ENCODE peak calls at places on chromosomes 7 and 10, in eight cellular contexts. One of them, this sample, is unnamed.

GRCh38 chr7:107843184-107843583 is 40.2 kb upstream of the SLC26A3 start:
- DNase-seq in body of pancreas: no peak
- DNase-seq in CD4-positive, alpha-beta T cell: no peak
- DNase-seq in HS-27A: no peak
- DNase-seq in NCI-H510A treated with DMSO at 0.1 percent for 48 hours: no peak
- DNase-seq in NCI-H524: no peak
- DNase-seq in Peyer's patch: no peak
- DNase-seq in ovary: no peak
- DNase-seq in this sample: no peak

GRCh38 chr10:13922591-13922990 is 335.8 kb downstream of the PRPF18 start:
- DNase-seq in NCI-H524: no peak
- DNase-seq in ovary: no peak
- DNase-seq in HS-27A: no peak
- DNase-seq in body of pancreas: no peak
- DNase-seq in CD4-positive, alpha-beta T cell: no peak
- DNase-seq in Peyer's patch: no peak
- DNase-seq in NCI-H510A treated with DMSO at 0.1 percent for 48 hours: no peak
- DNase-seq in this sample: no peak

GRCh38 chr7:99229234-99229633 is 21.3 kb upstream of the KPNA7 start:
- DNase-seq in ovary: no peak
- DNase-seq in CD4-positive, alpha-beta T cell: no peak
- DNase-seq in NCI-H524: no peak
- DNase-seq in body of pancreas: no peak
- DNase-seq in HS-27A: no peak
- DNase-seq in Peyer's patch: no peak
- DNase-seq in NCI-H510A treated with DMSO at 0.1 percent for 48 hours: no peak
- DNase-seq in this sample: no peak

GRCh38 chr10:79084012-79084971 is 15.5 kb downstream of the ZMIZ1 start:
- DNase-seq in ovary: peak; percentile 97
- DNase-seq in body of pancreas: peak; percentile 97
- DNase-seq in NCI-H510A treated with DMSO at 0.1 percent for 48 hours: no peak
- DNase-seq in HS-27A: no peak
- DNase-seq in Peyer's patch: peak; percentile 91
- DNase-seq in CD4-positive, alpha-beta T cell: no peak
- DNase-seq in NCI-H524: no peak
- DNase-seq in this sample: peak; percentile 90

GRCh38 chr10:132487241-132488135 is 50.1 kb upstream of the INPP5A start:
- DNase-seq in NCI-H524: no peak
- DNase-seq in body of pancreas: no peak
- DNase-seq in NCI-H510A treated with DMSO at 0.1 percent for 48 hours: no peak
- DNase-seq in Peyer's patch: peak; percentile 55
- DNase-seq in ovary: peak; percentile 35
- DNase-seq in HS-27A: no peak
- DNase-seq in CD4-positive, alpha-beta T cell: no peak
- DNase-seq in this sample: no peak

GRCh38 chr10:14330390-14331071 is at the start of gene FRMD4A:
- DNase-seq in NCI-H524: no peak
- DNase-seq in CD4-positive, alpha-beta T cell: no peak
- DNase-seq in Peyer's patch: no peak
- DNase-seq in NCI-H510A treated with DMSO at 0.1 percent for 48 hours: no peak
- DNase-seq in HS-27A: no peak
- DNase-seq in body of pancreas: no peak
- DNase-seq in ovary: peak; percentile 40
- DNase-seq in this sample: no peak

GRCh38 chr10:29266641-29267040 is 22.2 kb upstream of the LYZL1 start:
- DNase-seq in Peyer's patch: no peak
- DNase-seq in CD4-positive, alpha-beta T cell: no peak
- DNase-seq in NCI-H510A treated with DMSO at 0.1 percent for 48 hours: no peak
- DNase-seq in body of pancreas: no peak
- DNase-seq in HS-27A: no peak
- DNase-seq in NCI-H524: no peak
- DNase-seq in ovary: no peak
- DNase-seq in this sample: peak; percentile 45

GRCh38 chr7:76997381-76998262 is 34.5 kb downstream of the SPDYE17 start:
- DNase-seq in NCI-H524: no peak
- DNase-seq in HS-27A: no peak
- DNase-seq in body of pancreas: no peak
- DNase-seq in NCI-H510A treated with DMSO at 0.1 percent for 48 hours: no peak
- DNase-seq in Peyer's patch: no peak
- DNase-seq in CD4-positive, alpha-beta T cell: no peak
- DNase-seq in ovary: no peak
- DNase-seq in this sample: no peak

GRCh38 chr10:58143944-58144343 is 123.8 kb downstream of the IPMK start:
- DNase-seq in NCI-H524: no peak
- DNase-seq in Peyer's patch: no peak
- DNase-seq in body of pancreas: no peak
- DNase-seq in HS-27A: no peak
- DNase-seq in NCI-H510A treated with DMSO at 0.1 percent for 48 hours: no peak
- DNase-seq in CD4-positive, alpha-beta T cell: no peak
- DNase-seq in ovary: no peak
- DNase-seq in this sample: no peak

GRCh38 chr7:22319424-22320403 is 37.2 kb downstream of the RAPGEF5 start:
- DNase-seq in HS-27A: no peak
- DNase-seq in NCI-H524: peak; percentile 81
- DNase-seq in CD4-positive, alpha-beta T cell: no peak
- DNase-seq in ovary: no peak
- DNase-seq in NCI-H510A treated with DMSO at 0.1 percent for 48 hours: peak; percentile 85
- DNase-seq in Peyer's patch: no peak
- DNase-seq in body of pancreas: no peak
- DNase-seq in this sample: no peak

GRCh38 chr7:22255834-22256233 is 101.1 kb downstream of the RAPGEF5 start:
- DNase-seq in NCI-H510A treated with DMSO at 0.1 percent for 48 hours: peak; percentile 50
- DNase-seq in CD4-positive, alpha-beta T cell: no peak
- DNase-seq in HS-27A: no peak
- DNase-seq in body of pancreas: peak; percentile 85
- DNase-seq in NCI-H524: peak; percentile 12
- DNase-seq in Peyer's patch: no peak
- DNase-seq in ovary: no peak
- DNase-seq in this sample: no peak

GRCh38 chr7:146961617-146962016 is 845.0 kb downstream of the CNTNAP2 start:
- DNase-seq in NCI-H510A treated with DMSO at 0.1 percent for 48 hours: no peak
- DNase-seq in body of pancreas: no peak
- DNase-seq in NCI-H524: no peak
- DNase-seq in Peyer's patch: no peak
- DNase-seq in CD4-positive, alpha-beta T cell: no peak
- DNase-seq in HS-27A: no peak
- DNase-seq in ovary: no peak
- DNase-seq in this sample: no peak

GRCh38 chr7:114081606-114082425 is 163.0 kb upstream of the PPP1R3A start:
- DNase-seq in ovary: no peak
- DNase-seq in NCI-H510A treated with DMSO at 0.1 percent for 48 hours: peak; percentile 41
- DNase-seq in NCI-H524: peak; percentile 7
- DNase-seq in HS-27A: no peak
- DNase-seq in CD4-positive, alpha-beta T cell: no peak
- DNase-seq in body of pancreas: peak; percentile 47
- DNase-seq in Peyer's patch: no peak
- DNase-seq in this sample: peak; percentile 22